ENCODE peak calls at places on chromosomes 16 and 17, in five cellular contexts. J, O, F, N and Y are unnamed samples.

GRCh38 chr17:27670791-27671590 is 40.0 kb downstream of the LGALS9 start:
- DNase-seq in J (no peak), O (peak), F (no peak), N (no peak), Y (peak)

GRCh38 chr17:72665841-72666518 is 426.5 kb downstream of the SLC39A11 start:
- DNase-seq in J (no peak), O (no peak), F (no peak), N (no peak), Y (no peak)

GRCh38 chr16:86019446-86020047 is 120.6 kb downstream of the IRF8 start:
- DNase-seq in J (no peak), O (no peak), F (no peak), N (no peak), Y (peak)

GRCh38 chr17:77124192-77124908 is 16.4 kb upstream of the SEC14L1 start:
- DNase-seq in J (peak), O (no peak), F (no peak), N (no peak), Y (no peak)

GRCh38 chr16:56691885-56692284 is 9.6 kb downstream of the MT1X start:
- DNase-seq in J (no peak), O (no peak), F (no peak), N (no peak), Y (no peak)

GRCh38 chr17:77383613-77384608 is 243.1 kb downstream of the SEC14L1 start:
- DNase-seq in J (no peak), O (no peak), F (no peak), N (no peak), Y (no peak)

GRCh38 chr17:78133179-78133951 is 2.8 kb downstream of the TMC8 start:
- DNase-seq in J (no peak), O (no peak), F (no peak), N (peak), Y (no peak)

GRCh38 chr16:58043571-58044155 is 18.1 kb downstream of the MMP15 start:
- DNase-seq in J (no peak), O (no peak), F (no peak), N (no peak), Y (no peak)

GRCh38 chr16:11291021-11291716 is 10.0 kb upstream of the PRM1 start:
- DNase-seq in J (no peak), O (no peak), F (no peak), N (no peak), Y (no peak)

GRCh38 chr17:45311762-45312476 is 4.9 kb downstream of the MAP3K14 start:
- DNase-seq in J (no peak), O (peak), F (peak), N (peak), Y (no peak)

GRCh38 chr17:30413109-30413508 is 34.4 kb downstream of the CPD start:
- DNase-seq in J (no peak), O (no peak), F (no peak), N (no peak), Y (no peak)

GRCh38 chr16:84687715-84688114 is 12.1 kb upstream of the USP10 start:
- DNase-seq in J (peak), O (peak), F (no peak), N (peak), Y (no peak)

GRCh38 chr17:33725675-33726271 is 432.7 kb upstream of the ASIC2 start:
- DNase-seq in J (no peak), O (peak), F (peak), N (peak), Y (no peak)

GRCh38 chr17:11485802-11486421 is 112.4 kb upstream of the DNAH9 start:
- DNase-seq in J (no peak), O (no peak), F (no peak), N (no peak), Y (no peak)

GRCh38 chr17:6712058-6712853 is 913 bp downstream of the SLC13A5 start:
- DNase-seq in J (peak), O (no peak), F (no peak), N (no peak), Y (no peak)

GRCh38 chr16:29151317-29151716 is 166.5 kb downstream of the LAT start:
- DNase-seq in J (no peak), O (no peak), F (no peak), N (no peak), Y (no peak)

GRCh38 chr16:27245276-27246231 is 23.0 kb downstream of the NSMCE1 start:
- DNase-seq in J (no peak), O (no peak), F (no peak), N (peak), Y (no peak)

GRCh38 chr17:80859004-80859941 is 132.4 kb upstream of the CHMP6 start:
- DNase-seq in J (peak), O (no peak), F (no peak), N (no peak), Y (no peak)

GRCh38 chr16:626787-627457 is 3.9 kb upstream of the WFIKKN1 start:
- DNase-seq in J (peak), O (no peak), F (no peak), N (no peak), Y (no peak)

GRCh38 chr16:78970650-78971049 is 629.9 kb downstream of the MAF start:
- DNase-seq in J (no peak), O (no peak), F (no peak), N (no peak), Y (no peak)

GRCh38 chr17:38558751-38559024 is 47.1 kb downstream of the SRCIN1 start:
- DNase-seq in J (no peak), O (no peak), F (no peak), N (no peak), Y (no peak)

GRCh38 chr16:66091462-66091861 is 275.0 kb upstream of the CDH5 start:
- DNase-seq in J (no peak), O (no peak), F (no peak), N (no peak), Y (no peak)

GRCh38 chr17:38908676-38909181 is 16.7 kb upstream of the LASP1NB start:
- DNase-seq in J (no peak), O (no peak), F (no peak), N (no peak), Y (no peak)

GRCh38 chr16:53849994-53850393 is 146.0 kb downstream of the FTO start:
- DNase-seq in J (no peak), O (no peak), F (no peak), N (no peak), Y (no peak)

GRCh38 chr16:30958164-30959083 is 870 bp downstream of the SETD1A start:
- DNase-seq in J (peak), O (peak), F (peak), N (no peak), Y (no peak)

GRCh38 chr17:10295728-10296343 is 77.0 kb downstream of the MYH13 start:
- DNase-seq in J (peak), O (peak), F (peak), N (peak), Y (no peak)

GRCh38 chr16:75462804-75463203 is 1.7 kb downstream of the TMEM170A start:
- DNase-seq in J (no peak), O (peak), F (no peak), N (peak), Y (no peak)

GRCh38 chr16:75340715-75341500 is 89.5 kb upstream of the BCAR1 start:
- DNase-seq in J (no peak), O (no peak), F (no peak), N (no peak), Y (no peak)

GRCh38 chr16:88560722-88561484 is 9.3 kb upstream of the ZC3H18 start:
- DNase-seq in J (no peak), O (no peak), F (no peak), N (peak), Y (no peak)

GRCh38 chr17:50423553-50424159 is 2.4 kb upstream of the ACSF2 start:
- DNase-seq in J (peak), O (no peak), F (no peak), N (no peak), Y (no peak)

GRCh38 chr17:21551081-21551881 is 141.0 kb upstream of the KCNJ18 start:
- DNase-seq in J (peak), O (peak), F (peak), N (peak), Y (peak)

GRCh38 chr16:75402174-75402820 is 31.0 kb downstream of the CFDP1 start:
- DNase-seq in J (peak), O (no peak), F (no peak), N (no peak), Y (no peak)

GRCh38 chr17:3666516-3666915 is 1.9 kb downstream of the TAX1BP3 start:
- DNase-seq in J (no peak), O (no peak), F (no peak), N (no peak), Y (no peak)

GRCh38 chr17:40000161-40000560 is 15.1 kb upstream of the CSF3 start:
- DNase-seq in J (no peak), O (no peak), F (no peak), N (no peak), Y (no peak)

GRCh38 chr17:38797828-38798227 is 1.5 kb downstream of the PIP4K2B start:
- DNase-seq in J (no peak), O (no peak), F (no peak), N (no peak), Y (no peak)

GRCh38 chr17:65158622-65159021 is 21.5 kb downstream of the RGS9 start:
- DNase-seq in J (no peak), O (no peak), F (no peak), N (no peak), Y (no peak)

GRCh38 chr17:38454528-38454927 is 26.3 kb downstream of the ARHGAP23 start:
- DNase-seq in J (peak), O (no peak), F (no peak), N (no peak), Y (no peak)

GRCh38 chr16:70467113-70467512 is 12.7 kb downstream of the FCSK start:
- DNase-seq in J (no peak), O (no peak), F (no peak), N (no peak), Y (no peak)

GRCh38 chr17:77476498-77476897 is 335.7 kb downstream of the SEC14L1 start:
- DNase-seq in J (no peak), O (no peak), F (no peak), N (no peak), Y (no peak)